ENCODE peak calls at places on chromosomes 1 and 21, in five cellular contexts. Q is CD8-positive, alpha-beta T cell; R is left colon; J is choroid plexus epithelial cell; W is BJ. G is an unnamed sample.

GRCh38 chr1:3631330-3631729 is 6.5 kb downstream of the TPRG1L start:
- DNase-seq in R (no peak), W (no peak), Q (no peak), J (no peak), G (no peak)

GRCh38 chr1:234532511-234532922 is 53.5 kb upstream of the TARBP1 start:
- DNase-seq in R (peak), J (no peak), Q (no peak), W (no peak), G (no peak)

GRCh38 chr1:230130172-230130944 is 63.3 kb downstream of the GALNT2 start:
- DNase-seq in R (no peak), Q (no peak), J (no peak), W (no peak), G (no peak)

GRCh38 chr1:29531596-29531995 is 295.3 kb downstream of the PTPRU start:
- DNase-seq in Q (no peak), W (no peak), J (no peak), R (no peak), G (no peak)

GRCh38 chr1:7534061-7534825 is 236.9 kb upstream of the VAMP3 start:
- DNase-seq in W (peak), R (peak), Q (no peak), J (no peak), G (no peak)

GRCh38 chr21:30935121-30935888 is 53.9 kb upstream of the KRTAP11-1 start:
- DNase-seq in Q (no peak), J (no peak), W (no peak), R (no peak), G (no peak)

GRCh38 chr1:165988275-165988674 is 160.9 kb downstream of the UCK2 start:
- DNase-seq in W (no peak), J (no peak), Q (no peak), R (no peak), G (no peak)

GRCh38 chr1:115159958-115160357 is 70.7 kb upstream of the TSPAN2 start:
- DNase-seq in Q (no peak), R (no peak), W (no peak), J (no peak), G (no peak)

GRCh38 chr1:228455715-228456114 is 31.5 kb upstream of the RNF187 start:
- DNase-seq in R (no peak), Q (no peak), J (peak), W (no peak), G (no peak)

GRCh38 chr1:113811888-113812660 is at the start of gene RSBN1:
- DNase-seq in Q (peak), R (peak), J (peak), W (peak), G (peak)

GRCh38 chr1:2455757-2456156 is 20.3 kb upstream of the PLCH2 start:
- DNase-seq in Q (no peak), W (no peak), J (no peak), R (no peak), G (no peak)

GRCh38 chr1:204075116-204075636 is 2.3 kb downstream of the SOX13 start:
- DNase-seq in Q (no peak), J (no peak), R (no peak), W (no peak), G (no peak)

GRCh38 chr1:205588691-205589445 is 42.9 kb downstream of the ELK4 start:
- DNase-seq in Q (no peak), J (peak), W (no peak), R (no peak), G (no peak)

GRCh38 chr1:231420299-231420958 is 1.7 kb downstream of the EGLN1 start:
- DNase-seq in Q (no peak), J (peak), R (no peak), W (no peak), G (peak)

GRCh38 chr1:110053557-110054428 is 16.7 kb downstream of the ALX3 start:
- DNase-seq in R (no peak), W (no peak), Q (peak), J (peak), G (peak)

G was measured in NCI-H748 treated with DMSO at 0.1 percent for 48 hours.